ENCODE peak calls at places on chromosomes 16 and 17, in six cellular contexts. V, W, X, F, R and Y are unnamed samples.

GRCh38 chr17:50531428-50532025 is 1.0 kb upstream of the EPN3 start:
- DNase-seq in X (no peak), R (no peak), V (no peak), F (no peak), W (no peak), Y (no peak)

GRCh38 chr16:21156767-21157467 is 1.6 kb upstream of the LDAF1 start:
- DNase-seq in V (no peak), F (peak), R (peak), W (peak), X (peak), Y (peak)

GRCh38 chr16:24609417-24609739 is 70.0 kb downstream of the RBBP6 start:
- DNase-seq in R (no peak), X (no peak), W (no peak), V (no peak), F (no peak), Y (no peak)

GRCh38 chr17:18219016-18219415 is 6.4 kb upstream of the LLGL1 start:
- DNase-seq in X (peak), W (no peak), V (no peak), R (no peak), F (no peak), Y (peak)

GRCh38 chr16:11677451-11677951 is 9.2 kb downstream of the SNN start:
- DNase-seq in F (no peak), X (peak), R (no peak), W (no peak), V (no peak), Y (peak)

GRCh38 chr17:4806770-4807533 is at the start of gene PLD2:
- DNase-seq in V (no peak), X (peak), F (peak), R (peak), W (peak), Y (peak)

GRCh38 chr17:21183468-21183867 is 30.5 kb downstream of the TMEM11 start:
- DNase-seq in X (no peak), F (no peak), V (no peak), W (no peak), R (no peak), Y (no peak)

GRCh38 chr17:1053661-1054360 is 56.9 kb downstream of the TIMM22 start:
- DNase-seq in W (no peak), R (no peak), F (no peak), V (no peak), X (no peak), Y (no peak)

GRCh38 chr16:66928702-66929388 is 3.5 kb upstream of the RRAD start:
- DNase-seq in R (no peak), X (peak), W (peak), V (peak), F (no peak), Y (peak)

GRCh38 chr17:33328129-33328528 is 35.0 kb upstream of the ASIC2 start:
- DNase-seq in V (peak), W (peak), X (peak), R (peak), F (peak), Y (peak)

GRCh38 chr17:72590382-72590781 is 469.6 kb downstream of the SOX9 start:
- DNase-seq in X (peak), F (peak), R (no peak), W (no peak), V (no peak), Y (peak)

GRCh38 chr17:50128441-50129302 is 1.3 kb downstream of the SAMD14 start:
- DNase-seq in V (no peak), X (peak), R (no peak), W (peak), F (no peak), Y (peak)

GRCh38 chr17:59572301-59572924 is 7.0 kb downstream of the DHX40 start:
- DNase-seq in F (no peak), X (peak), V (no peak), W (no peak), R (no peak), Y (peak)

GRCh38 chr17:31061678-31062077 is 33.1 kb upstream of the NF1 start:
- DNase-seq in X (no peak), R (no peak), F (no peak), W (peak), V (no peak), Y (no peak)

GRCh38 chr16:72937360-72937759 is 110.6 kb downstream of the ZFHX3 start:
- DNase-seq in X (no peak), R (no peak), W (no peak), F (no peak), V (no peak), Y (no peak)

GRCh38 chr17:83055911-83056582 is 23.4 kb upstream of the METRNL start:
- DNase-seq in W (no peak), X (peak), R (no peak), V (no peak), F (peak), Y (peak)

GRCh38 chr16:6382787-6383515 is 949.7 kb upstream of the RBFOX1 start:
- DNase-seq in R (no peak), F (no peak), V (no peak), W (no peak), X (no peak), Y (no peak)

GRCh38 chr16:76913046-76913445 is 277.9 kb upstream of the MON1B start:
- DNase-seq in R (no peak), W (peak), F (peak), X (no peak), V (no peak), Y (no peak)

GRCh38 chr16:89200850-89201466 is 621 bp upstream of the SLC22A31 start:
- DNase-seq in X (no peak), F (no peak), W (no peak), R (no peak), V (no peak), Y (no peak)

GRCh38 chr17:80429356-80430275 is 14.6 kb downstream of the ENDOV start:
- DNase-seq in V (no peak), X (no peak), R (no peak), F (no peak), W (no peak), Y (no peak)
- H3K4me3 ChIP-seq in V (no peak), X (no peak), R (no peak), F (no peak), W (no peak), Y (no peak)

GRCh38 chr16:74322301-74322710 is 25.7 kb downstream of the PSMD7 start:
- DNase-seq in X (no peak), F (peak), W (no peak), V (no peak), R (no peak), Y (peak)

GRCh38 chr16:74321356-74321755 is 24.7 kb downstream of the PSMD7 start:
- DNase-seq in W (no peak), V (no peak), R (no peak), F (no peak), X (no peak), Y (no peak)

GRCh38 chr16:74320707-74321106 is 24.1 kb downstream of the PSMD7 start:
- DNase-seq in V (no peak), W (no peak), F (no peak), X (no peak), R (no peak), Y (no peak)

GRCh38 chr16:74325331-74325730 is 28.7 kb downstream of the PSMD7 start:
- DNase-seq in X (no peak), V (no peak), W (no peak), R (no peak), F (no peak), Y (no peak)
- H2AK5ac ChIP-seq in X (no peak), V (no peak), W (no peak), R (no peak), F (no peak), Y (no peak)

GRCh38 chr17:28882154-28882895 is 15.2 kb downstream of the FLOT2 start:
- DNase-seq in W (no peak), X (no peak), V (no peak), R (no peak), F (no peak), Y (no peak)

GRCh38 chr17:28878981-28879380 is 18.6 kb downstream of the FLOT2 start:
- DNase-seq in X (peak), V (peak), R (no peak), F (peak), W (peak), Y (peak)

GRCh38 chr17:28879886-28880571 is 17.5 kb downstream of the FLOT2 start:
- DNase-seq in X (no peak), F (no peak), V (no peak), W (no peak), R (no peak), Y (no peak)

GRCh38 chr17:28881533-28882056 is 15.9 kb downstream of the FLOT2 start:
- DNase-seq in V (no peak), X (no peak), F (no peak), W (no peak), R (no peak), Y (no peak)

GRCh38 chr17:28880572-28880945 is 17.0 kb downstream of the FLOT2 start:
- DNase-seq in F (no peak), R (no peak), V (no peak), X (no peak), W (no peak), Y (no peak)
- H3K4me3 ChIP-seq in F (no peak), R (no peak), V (no peak), X (no peak), W (no peak), Y (no peak)

GRCh38 chr16:75432828-75433731 is at the start of gene CFDP1:
- DNase-seq in X (peak), F (peak), R (peak), V (peak), W (peak), Y (peak)
- H2AK5ac ChIP-seq in X (peak), F (peak), R (no peak), V (peak), W (no peak), Y (no peak)

DNA sequence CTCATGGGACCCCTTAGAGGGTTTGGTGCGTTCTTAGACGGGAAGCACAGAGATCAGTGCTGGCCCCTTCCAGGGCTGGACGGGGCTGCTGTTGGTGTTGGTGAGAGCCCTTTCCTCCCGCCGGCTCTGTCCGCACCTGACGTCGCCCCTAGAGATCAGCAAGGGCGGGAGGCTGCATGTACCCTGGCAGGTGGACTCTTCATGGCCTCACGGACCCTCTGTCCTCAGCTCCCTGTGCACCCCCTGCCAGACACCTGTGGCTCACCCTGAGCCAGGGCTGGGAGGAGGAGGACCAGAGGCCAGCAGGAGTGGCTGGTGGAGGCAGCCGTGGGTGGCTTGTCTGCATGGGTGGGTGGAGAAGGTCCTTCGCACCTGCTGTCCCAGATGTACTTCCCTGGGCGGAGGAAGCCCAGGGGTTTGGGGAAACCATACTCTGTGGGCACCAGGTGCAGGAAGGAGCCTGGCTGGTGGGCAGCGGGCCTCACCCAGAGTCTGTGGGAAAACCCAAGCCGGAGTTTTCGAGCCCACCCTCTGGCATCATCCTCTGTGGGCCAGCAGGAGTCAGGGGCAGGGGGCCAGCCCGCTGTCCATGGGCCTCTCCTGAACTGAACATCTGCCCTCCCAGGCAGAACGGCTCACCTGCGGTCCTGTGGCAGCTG is 348.6 kb downstream of the SEC14L1 start:
- DNase-seq in V (no peak), W (no peak), X (no peak), R (no peak), F (no peak), Y (no peak)
- H3K4me3 ChIP-seq in V (no peak), W (no peak), X (no peak), R (no peak), F (no peak), Y (no peak)

DNA sequence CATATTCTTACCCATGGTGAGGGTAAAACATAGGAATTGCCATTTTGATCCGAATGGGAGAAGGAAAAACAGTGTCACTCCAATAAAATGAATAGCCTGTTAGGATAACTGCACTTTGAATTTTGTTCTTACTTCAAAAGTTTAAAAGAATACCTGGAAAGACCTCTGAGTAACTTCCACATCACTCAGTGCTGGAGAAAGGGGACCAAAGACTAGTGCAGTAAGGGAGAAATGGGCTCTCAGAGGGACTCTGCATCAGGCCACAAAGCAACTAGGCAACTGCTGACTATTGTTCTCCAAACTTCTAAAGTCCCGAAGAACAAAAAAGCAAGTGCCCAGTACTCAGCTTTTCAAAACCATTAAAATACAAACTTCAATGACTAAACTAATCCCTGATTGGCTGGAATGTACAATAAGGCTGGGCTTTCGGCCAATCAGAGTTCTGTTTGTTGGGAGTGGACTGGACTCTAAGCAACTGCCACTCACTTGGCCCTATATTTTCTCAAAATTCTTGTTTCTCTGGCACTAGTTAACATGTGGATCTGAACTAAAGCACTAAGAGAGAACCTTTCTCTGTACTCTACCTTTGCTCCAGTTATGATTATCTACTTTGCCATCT is 6.2 kb downstream of the DNAJC7 start:
- DNase-seq in W (peak), F (peak), R (no peak), X (peak), V (no peak), Y (peak)
- H2AK5ac ChIP-seq in W (no peak), F (no peak), R (no peak), X (no peak), V (no peak), Y (peak)

GRCh38 chr17:74842146-74842598 is 17.5 kb downstream of the GRIN2C start:
- DNase-seq in R (no peak), F (no peak), X (no peak), W (no peak), V (no peak), Y (peak)

GRCh38 chr17:74840500-74840899 is 19.2 kb downstream of the GRIN2C start:
- DNase-seq in F (no peak), V (no peak), W (no peak), R (no peak), X (no peak), Y (no peak)

GRCh38 chr17:74842599-74843351 is 16.9 kb downstream of the GRIN2C start:
- DNase-seq in V (no peak), X (peak), W (peak), R (peak), F (peak), Y (peak)

GRCh38 chr17:74840989-74841666 is 18.6 kb downstream of the GRIN2C start:
- DNase-seq in X (peak), W (peak), R (no peak), V (no peak), F (peak), Y (peak)

GRCh38 chr17:74843352-74843627 is 16.4 kb downstream of the GRIN2C start:
- DNase-seq in X (no peak), V (no peak), F (no peak), R (no peak), W (no peak), Y (no peak)
- H3K4me3 ChIP-seq in X (no peak), V (peak), F (no peak), R (no peak), W (no peak), Y (peak)

GRCh38 chr16:71289732-71290062 is 495 bp upstream of the CMTR2 start:
- DNase-seq in R (no peak), X (no peak), V (no peak), W (no peak), F (no peak), Y (no peak)

GRCh38 chr16:71288570-71288889 is 672 bp downstream of the CMTR2 start:
- DNase-seq in X (peak), V (no peak), R (no peak), F (no peak), W (peak), Y (no peak)

GRCh38 chr16:71288890-71289731 is at the start of gene CMTR2:
- DNase-seq in W (peak), R (peak), F (peak), X (peak), V (peak), Y (peak)

GRCh38 chr16:71287454-71287853 is 1.7 kb downstream of the CMTR2 start:
- DNase-seq in W (no peak), X (no peak), F (no peak), V (no peak), R (no peak), Y (no peak)

DNA sequence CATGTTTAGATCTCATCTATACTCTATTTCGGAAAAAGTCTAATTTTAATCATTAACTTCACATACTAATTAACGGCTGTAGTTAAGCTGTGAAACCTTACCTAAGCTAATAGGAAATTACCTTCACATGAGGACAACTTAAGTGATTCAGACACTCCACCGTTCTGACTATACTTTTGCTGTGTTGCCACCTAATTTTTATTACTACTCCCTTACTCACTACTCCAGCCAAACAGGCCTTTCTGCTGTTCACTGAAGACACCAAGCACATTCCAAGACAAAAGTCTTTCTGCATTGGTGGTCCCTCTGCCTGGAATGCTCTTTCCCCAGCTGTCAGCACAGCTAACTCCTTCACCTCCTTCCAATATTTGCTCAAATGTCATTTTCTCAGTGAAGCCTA is 1.3 kb downstream of the CMTR2 start:
- DNase-seq in F (no peak), R (no peak), W (peak), X (no peak), V (no peak), Y (no peak)
- H2AK5ac ChIP-seq in F (no peak), R (no peak), W (no peak), X (peak), V (no peak), Y (no peak)